ENCODE peak calls at places on chromosome 4, in nine cellular contexts. Z is cardiac fibroblast, T is fibroblast of mammary gland, S is astrocyte of the spinal cord, F is upper lobe of right lung, N is BJ, X is fibroblast of pulmonary artery, M is kidney epithelial cell, H is retinal pigment epithelial cell. C is an unnamed sample.

GRCh38 chr4:94892051-94892450 is 134.3 kb downstream of the BMPR1B start:
- DNase-seq in Z (no peak), T (no peak), S (peak; percentile 63), F (no peak), N (no peak), X (no peak), M (no peak), H (no peak), C (no peak)

GRCh38 chr4:306551-306961 is 1.3 kb upstream of the ZNF732 start:
- DNase-seq in Z (no peak), T (no peak), S (no peak), F (no peak), N (no peak), X (no peak), M (no peak), H (no peak), C (no peak)

GRCh38 chr4:110631582-110632505 is 9.0 kb upstream of the PITX2 start:
- DNase-seq in Z (peak; percentile 85), T (peak; percentile 90), S (peak; percentile 85), F (peak; percentile 84), N (peak; percentile 16), X (peak; percentile 85), M (peak; percentile 32), H (peak; percentile 41), C (peak; percentile 97)

GRCh38 chr4:133865606-133866327 is 335.8 kb downstream of the PABPC4L start:
- DNase-seq in Z (peak; percentile 92), T (peak; percentile 96), S (peak; percentile 97), F (no peak), N (peak; percentile 82), X (peak; percentile 94), M (peak; percentile 96), H (peak; percentile 94), C (peak; percentile 97)

GRCh38 chr4:58475097-58475496 is 1364.9 kb upstream of the IGFBP7 start:
- DNase-seq in Z (no peak), T (no peak), S (no peak), F (no peak), N (no peak), X (no peak), M (no peak), H (no peak), C (no peak)

GRCh38 chr4:150366487-150366999 is 215.4 kb upstream of the MAB21L2 start:
- DNase-seq in Z (no peak), T (no peak), S (no peak), F (no peak), N (no peak), X (no peak), M (no peak), H (peak; percentile 90), C (no peak)

GRCh38 chr4:35520059-35520458 is 724.3 kb downstream of the ARAP2 start:
- DNase-seq in Z (no peak), T (no peak), S (no peak), F (no peak), N (no peak), X (no peak), M (no peak), H (no peak), C (no peak)

GRCh38 chr4:126568652-126569580 is 1063.8 kb upstream of the INTU start:
- DNase-seq in Z (no peak), T (no peak), S (no peak), F (no peak), N (no peak), X (no peak), M (no peak), H (no peak), C (no peak)

GRCh38 chr4:184978211-184978610 is 40.1 kb upstream of the HELT start:
- DNase-seq in Z (peak; percentile 29), T (peak; percentile 20), S (no peak), F (no peak), N (no peak), X (peak; percentile 17), M (no peak), H (no peak), C (no peak)

GRCh38 chr4:188661502-188661901 is 522.3 kb downstream of the TRIML1 start:
- DNase-seq in Z (no peak), T (peak; percentile 14), S (no peak), F (no peak), N (no peak), X (no peak), M (no peak), H (no peak), C (no peak)

GRCh38 chr4:173214661-173215060 is 46.0 kb downstream of the GALNT7 start:
- DNase-seq in Z (peak; percentile 86), T (peak; percentile 53), S (peak; percentile 75), F (no peak), N (no peak), X (peak; percentile 72), M (no peak), H (peak; percentile 85), C (peak; percentile 13)

GRCh38 chr4:53688186-53688790 is 97.0 kb upstream of the LNX1 start:
- DNase-seq in Z (peak; percentile 97), T (peak; percentile 100), S (peak; percentile 99), F (no peak), N (peak; percentile 97), X (peak; percentile 99), M (peak; percentile 84), H (peak; percentile 46), C (peak; percentile 99)

GRCh38 chr4:15568814-15569213 is 86.3 kb downstream of the FBXL5 start:
- DNase-seq in Z (no peak), T (no peak), S (peak; percentile 19), F (no peak), N (no peak), X (no peak), M (no peak), H (no peak), C (no peak)

GRCh38 chr4:60657802-60658201 is 542.3 kb upstream of the ADGRL3 start:
- DNase-seq in Z (peak; percentile 6), T (peak; percentile 2), S (peak; percentile 40), F (no peak), N (no peak), X (peak; percentile 9), M (no peak), H (no peak), C (peak; percentile 2)

GRCh38 chr4:84578540-84579409 is 4.2 kb upstream of the CDS1 start:
- DNase-seq in Z (peak; percentile 79), T (peak; percentile 68), S (peak; percentile 65), F (no peak), N (no peak), X (peak; percentile 72), M (no peak), H (no peak), C (peak; percentile 58)

GRCh38 chr4:180721356-180721755 is 1521.8 kb upstream of the TENM3 start:
- DNase-seq in Z (no peak), T (no peak), S (no peak), F (no peak), N (no peak), X (no peak), M (no peak), H (no peak), C (no peak)

GRCh38 chr4:174084542-174084941 is 198.9 kb downstream of the FBXO8 start:
- DNase-seq in Z (peak; percentile 51), T (peak; percentile 28), S (no peak), F (no peak), N (no peak), X (peak; percentile 77), M (no peak), H (no peak), C (no peak)

GRCh38 chr4:94806376-94806775 is 48.6 kb downstream of the BMPR1B start:
- DNase-seq in Z (no peak), T (no peak), S (no peak), F (no peak), N (no peak), X (no peak), M (no peak), H (no peak), C (no peak)

GRCh38 chr4:77994194-77994721 is 62.9 kb upstream of the FRAS1 start:
- DNase-seq in Z (peak; percentile 82), T (peak; percentile 64), S (peak; percentile 78), F (no peak), N (peak; percentile 57), X (peak; percentile 78), M (peak; percentile 29), H (peak; percentile 49), C (peak; percentile 69)

GRCh38 chr4:59455751-59456150 is 1744.4 kb upstream of the ADGRL3 start:
- DNase-seq in Z (no peak), T (peak; percentile 2), S (peak; percentile 26), F (no peak), N (no peak), X (no peak), M (peak; percentile 14), H (no peak), C (no peak)

GRCh38 chr4:1512738-1513660 is 106.8 kb upstream of the NKX1-1 start:
- DNase-seq in Z (peak; percentile 25), T (no peak), S (no peak), F (peak; percentile 77), N (no peak), X (peak; percentile 14), M (no peak), H (no peak), C (peak; percentile 5)
- TF ChIP-seq CTCF in Z (no peak), T (no peak), S (peak; percentile 34), F (peak; percentile 49), N (peak; percentile 18), X (peak; percentile 9), M (no peak), H (peak; percentile 42), C (peak; percentile 25)

DNA sequence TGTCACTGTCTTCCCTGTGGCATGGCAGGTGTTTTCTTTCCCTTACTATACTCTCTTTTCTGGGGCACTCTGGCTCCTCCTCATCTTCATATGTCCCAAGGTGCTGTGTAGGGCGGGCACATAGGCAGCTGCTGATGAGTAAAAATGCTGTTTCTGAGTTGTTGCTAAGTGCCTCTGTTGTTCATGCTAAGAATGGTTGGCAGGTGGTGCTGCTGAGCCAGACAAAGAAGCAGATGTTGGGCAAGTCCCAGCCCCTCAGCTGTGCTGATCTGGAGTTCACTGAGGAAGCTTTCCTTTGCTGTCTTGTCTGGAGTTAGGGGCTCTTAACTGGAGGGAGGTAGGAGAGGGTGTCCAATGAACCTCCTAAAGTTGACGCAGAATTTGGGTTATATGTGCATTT is 40.6 kb downstream of the HADH start:
- DNase-seq in Z (peak; percentile 76), T (peak; percentile 78), S (peak; percentile 76), F (no peak), N (peak; percentile 16), X (peak; percentile 77), M (peak; percentile 25), H (no peak), C (peak; percentile 71)
- TF ChIP-seq CTCF in Z (peak; percentile 66), T (peak; percentile 56), S (peak; percentile 66), F (peak; percentile 34), N (peak; percentile 73), X (peak; percentile 60), M (peak; percentile 59), H (peak; percentile 65), C (peak; percentile 64)

DNA sequence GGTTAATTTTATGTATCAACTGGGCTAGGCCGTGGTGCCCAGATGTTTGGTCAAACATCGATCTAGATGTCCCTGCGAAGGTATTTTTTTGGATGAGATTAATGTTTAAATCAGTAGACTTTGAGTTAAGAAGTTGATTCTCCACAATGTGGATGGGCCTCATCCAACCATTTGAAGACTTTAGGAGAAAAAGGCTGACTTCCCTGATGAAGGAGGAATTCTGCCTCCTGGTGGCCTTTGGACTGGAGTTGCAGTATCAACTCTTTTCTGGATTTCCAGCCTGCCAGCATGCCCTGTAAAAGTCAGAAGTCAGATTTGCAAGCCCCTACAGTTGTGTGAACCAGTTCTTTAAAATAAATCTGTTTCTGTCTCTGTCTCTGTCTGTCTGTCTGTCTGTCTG is 91.4 kb downstream of the STK32B start:
- DNase-seq in Z (peak; percentile 64), T (peak; percentile 59), S (peak; percentile 38), F (no peak), N (no peak), X (peak; percentile 59), M (no peak), H (no peak), C (peak; percentile 64)
- TF ChIP-seq CTCF in Z (peak; percentile 30), T (peak; percentile 62), S (peak; percentile 60), F (peak; percentile 52), N (peak; percentile 64), X (peak; percentile 56), M (peak; percentile 56), H (peak; percentile 75), C (peak; percentile 67)

GRCh38 chr4:75118739-75119138 is 185.8 kb downstream of the PARM1 start:
- DNase-seq in Z (no peak), T (no peak), S (no peak), F (no peak), N (no peak), X (no peak), M (no peak), H (no peak), C (no peak)
- TF ChIP-seq CTCF in Z (no peak), T (no peak), S (no peak), F (no peak), N (no peak), X (no peak), M (no peak), H (no peak), C (no peak)

C was measured in fibroblast of villous mesenchyme.